ENCODE peak calls at places on chromosomes 1 and 21, in nine cellular contexts. W, Z, H, A, S, R, D, O and X are unnamed samples.

GRCh38 chr1:198672124-198672523 is 33.3 kb downstream of the PTPRC start:
- DNase-seq in W (peak), Z (no peak), H (no peak), A (no peak), S (peak), R (peak), D (no peak), O (peak), X (peak)

GRCh38 chr1:98143403-98143802 is 222.6 kb upstream of the DPYD start:
- DNase-seq in W (peak), Z (no peak), H (peak), A (no peak), S (no peak), R (peak), D (no peak), O (no peak), X (no peak)

GRCh38 chr1:24442764-24443163 is 27.2 kb downstream of the NIPAL3 start:
- DNase-seq in W (peak), Z (no peak), H (no peak), A (no peak), S (peak), R (no peak), D (no peak), O (no peak), X (peak)

GRCh38 chr1:219938706-219939105 is 10.3 kb upstream of the SLC30A10 start:
- DNase-seq in W (peak), Z (no peak), H (no peak), A (no peak), S (peak), R (peak), D (no peak), O (peak), X (peak)

GRCh38 chr1:56525463-56526155 is 53.8 kb downstream of the PLPP3 start:
- DNase-seq in W (peak), Z (no peak), H (no peak), A (no peak), S (peak), R (peak), D (no peak), O (peak), X (peak)

GRCh38 chr1:226977288-226977972 is 37.3 kb downstream of the COQ8A start:
- DNase-seq in W (no peak), Z (peak), H (no peak), A (no peak), S (no peak), R (no peak), D (no peak), O (no peak), X (no peak)

GRCh38 chr1:209648366-209648765 is 3.9 kb downstream of the LAMB3 start:
- DNase-seq in W (no peak), Z (no peak), H (no peak), A (no peak), S (no peak), R (no peak), D (no peak), O (no peak), X (no peak)

GRCh38 chr1:155012052-155012546 is 9.5 kb downstream of the ZBTB7B start:
- DNase-seq in W (no peak), Z (peak), H (no peak), A (peak), S (no peak), R (no peak), D (no peak), O (no peak), X (peak)

GRCh38 chr1:203511513-203511912 is 17.6 kb downstream of the OPTC start:
- DNase-seq in W (no peak), Z (peak), H (peak), A (no peak), S (no peak), R (no peak), D (no peak), O (no peak), X (no peak)

GRCh38 chr1:25805863-25806225 is 5.9 kb downstream of the SELENON start:
- DNase-seq in W (no peak), Z (peak), H (peak), A (no peak), S (peak), R (no peak), D (no peak), O (no peak), X (peak)

GRCh38 chr1:246517391-246517790 is 10.3 kb upstream of the SMYD3 start:
- DNase-seq in W (no peak), Z (no peak), H (no peak), A (no peak), S (no peak), R (no peak), D (no peak), O (no peak), X (no peak)

GRCh38 chr1:113391643-113392271 is 1.4 kb downstream of the MAGI3 start:
- DNase-seq in W (no peak), Z (no peak), H (peak), A (no peak), S (no peak), R (peak), D (no peak), O (no peak), X (no peak)

GRCh38 chr1:241593186-241593585 is 47.0 kb downstream of the CHML start:
- DNase-seq in W (peak), Z (no peak), H (no peak), A (no peak), S (no peak), R (peak), D (no peak), O (no peak), X (peak)

GRCh38 chr1:215160351-215160750 is 77.8 kb downstream of the KCNK2 start:
- DNase-seq in W (peak), Z (no peak), H (no peak), A (no peak), S (peak), R (no peak), D (no peak), O (no peak), X (peak)

GRCh38 chr1:185317886-185318310 is 855 bp upstream of the IVNS1ABP start:
- DNase-seq in W (no peak), Z (no peak), H (no peak), A (peak), S (no peak), R (no peak), D (no peak), O (no peak), X (peak)

DNA sequence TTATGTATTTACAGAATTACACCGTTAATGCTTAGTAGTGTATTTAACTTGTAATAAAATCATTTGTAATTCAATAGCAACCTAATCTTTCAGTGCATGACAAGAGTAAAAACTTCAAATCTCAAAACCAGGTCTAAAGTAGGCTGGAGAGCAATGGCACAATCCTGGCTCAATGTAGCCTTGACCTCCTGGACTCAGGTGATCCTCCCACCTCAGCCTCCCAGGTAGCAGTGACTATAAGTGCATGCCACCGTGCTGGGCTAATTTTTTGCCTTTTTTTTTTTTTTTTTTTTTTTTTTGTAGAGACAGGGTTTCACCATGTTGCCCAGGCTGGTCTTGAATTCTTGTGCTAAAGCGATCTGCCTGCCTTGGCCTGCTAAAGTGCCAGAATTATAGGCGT is 11.3 kb downstream of the IPP start:
- DNase-seq in W (no peak), Z (no peak), H (no peak), A (no peak), S (no peak), R (no peak), D (no peak), O (no peak), X (no peak)
- H3K27ac ChIP-seq in W (no peak), Z (no peak), H (no peak), A (no peak), S (no peak), R (no peak), D (no peak), O (no peak), X (no peak)

GRCh38 chr21:31909153-31909771 is 36.4 kb downstream of the HUNK start:
- DNase-seq in W (peak), Z (no peak), H (no peak), A (no peak), S (no peak), R (no peak), D (no peak), O (no peak), X (no peak)
- H3K27ac ChIP-seq in W (peak), Z (no peak), H (no peak), A (no peak), S (no peak), R (no peak), D (no peak), O (no peak), X (no peak)

DNA sequence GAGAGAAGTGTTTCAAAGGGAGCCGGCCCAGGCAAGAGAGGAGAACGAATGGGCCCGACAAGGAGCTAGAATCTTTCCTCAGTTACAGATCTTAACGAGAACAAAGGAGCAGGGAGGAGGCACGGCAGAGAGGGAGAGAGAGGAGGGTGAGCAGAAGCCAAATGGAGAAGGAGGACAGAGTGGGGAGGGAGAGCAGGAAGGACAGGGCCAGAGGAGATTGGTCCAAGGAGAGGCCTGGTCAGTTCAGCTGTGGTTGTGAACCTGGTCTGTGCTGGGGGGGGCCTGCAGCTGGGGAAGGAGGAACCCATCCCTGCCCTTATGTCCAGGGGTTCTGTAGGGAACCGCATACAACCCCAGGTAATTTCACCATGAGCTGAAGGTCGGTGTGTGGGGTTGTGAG is 64.4 kb upstream of the CD1D start:
- DNase-seq in W (no peak), Z (no peak), H (no peak), A (no peak), S (no peak), R (no peak), D (no peak), O (no peak), X (no peak)
- H3K27ac ChIP-seq in W (no peak), Z (no peak), H (no peak), A (no peak), S (no peak), R (no peak), D (no peak), O (no peak), X (no peak)

GRCh38 chr1:225481738-225482137 is 53.9 kb upstream of the LBR start:
- DNase-seq in W (no peak), Z (peak), H (no peak), A (no peak), S (no peak), R (no peak), D (no peak), O (no peak), X (no peak)
- H3K27ac ChIP-seq in W (no peak), Z (no peak), H (no peak), A (no peak), S (no peak), R (no peak), D (no peak), O (no peak), X (no peak)

GRCh38 chr1:162697140-162697895 is 65.1 kb downstream of the DDR2 start:
- DNase-seq in W (no peak), Z (no peak), H (no peak), A (no peak), S (no peak), R (peak), D (no peak), O (no peak), X (no peak)
- H3K27ac ChIP-seq in W (peak), Z (no peak), H (no peak), A (peak), S (no peak), R (peak), D (no peak), O (no peak), X (no peak)

DNA sequence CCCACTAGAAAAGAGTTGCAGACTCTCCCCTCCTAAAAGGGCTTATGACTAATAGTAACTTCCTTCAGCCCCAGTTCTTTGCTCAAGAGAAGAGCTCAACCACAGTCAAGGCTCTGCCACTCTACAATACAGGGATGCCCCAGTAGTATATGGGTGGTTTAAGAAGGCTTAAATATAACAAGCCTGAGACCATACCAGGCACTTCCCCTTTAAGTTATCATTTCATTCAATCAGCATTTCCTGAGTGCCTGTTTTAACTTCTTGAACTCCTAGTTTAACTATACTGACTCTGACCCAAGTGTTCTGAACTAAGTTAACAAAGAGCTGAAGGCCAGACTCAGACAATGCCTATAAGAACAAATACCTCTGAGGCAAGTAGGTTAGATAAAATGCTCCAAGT is 19.8 kb downstream of the PRPF38A start:
- DNase-seq in W (peak), Z (no peak), H (peak), A (no peak), S (no peak), R (no peak), D (no peak), O (no peak), X (no peak)
- H3K27ac ChIP-seq in W (no peak), Z (no peak), H (no peak), A (no peak), S (no peak), R (no peak), D (no peak), O (no peak), X (no peak)

DNA sequence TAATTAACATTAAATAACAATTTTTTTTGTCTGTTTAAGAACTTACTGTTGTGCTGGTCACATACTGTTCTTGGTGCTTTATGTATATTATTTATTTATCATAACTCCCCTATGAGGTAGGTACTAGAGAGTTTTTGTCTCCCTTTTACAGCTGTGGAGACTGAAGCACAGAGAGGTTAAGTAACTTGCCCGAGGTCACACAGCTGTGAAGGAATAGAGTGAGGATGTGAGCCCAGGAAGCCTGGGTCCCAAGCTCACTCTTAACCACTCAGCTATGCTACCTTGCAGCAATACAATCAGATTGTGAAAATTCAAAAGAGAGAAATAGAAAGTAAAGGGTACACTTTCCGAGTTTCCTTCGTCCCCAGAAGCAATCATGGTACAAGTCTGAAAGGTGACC is 35.6 kb upstream of the FHAD1 start:
- DNase-seq in W (no peak), Z (no peak), H (no peak), A (no peak), S (no peak), R (no peak), D (no peak), O (no peak), X (no peak)
- H3K27ac ChIP-seq in W (no peak), Z (no peak), H (no peak), A (no peak), S (no peak), R (no peak), D (no peak), O (no peak), X (no peak)

DNA sequence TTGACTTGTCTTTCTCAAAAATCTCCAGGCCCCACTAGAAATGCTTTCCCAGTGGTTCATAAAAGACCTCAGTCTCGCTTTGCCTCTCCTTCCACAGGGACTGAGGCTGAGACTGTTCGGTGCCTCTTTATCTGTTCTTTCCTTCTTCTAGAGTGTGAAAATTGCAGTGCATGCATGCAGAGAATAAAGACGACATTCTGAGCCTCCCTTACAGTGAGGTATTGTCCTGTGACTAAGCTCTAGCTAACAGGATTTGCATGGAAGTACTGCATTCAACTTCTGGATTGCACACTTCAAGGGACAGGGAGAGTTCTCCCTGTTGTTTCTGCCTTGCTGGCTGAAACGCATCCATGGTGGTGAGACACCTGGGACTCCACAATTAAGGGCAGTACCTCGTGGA is 69.1 kb downstream of the COLGALT2 start:
- DNase-seq in W (no peak), Z (no peak), H (no peak), A (no peak), S (no peak), R (no peak), D (no peak), O (no peak), X (no peak)
- H3K27ac ChIP-seq in W (no peak), Z (no peak), H (no peak), A (no peak), S (no peak), R (no peak), D (no peak), O (no peak), X (no peak)

GRCh38 chr21:27570306-27570868 is 603.5 kb upstream of the ADAMTS5 start:
- DNase-seq in W (peak), Z (peak), H (peak), A (peak), S (peak), R (peak), D (no peak), O (peak), X (peak)

GRCh38 chr21:27566521-27566920 is 599.6 kb upstream of the ADAMTS5 start:
- DNase-seq in W (no peak), Z (no peak), H (no peak), A (no peak), S (no peak), R (no peak), D (no peak), O (no peak), X (peak)

GRCh38 chr21:27569831-27570230 is 602.9 kb upstream of the ADAMTS5 start:
- DNase-seq in W (no peak), Z (no peak), H (peak), A (no peak), S (no peak), R (no peak), D (no peak), O (no peak), X (no peak)

GRCh38 chr21:27571706-27572105 is 604.8 kb upstream of the ADAMTS5 start:
- DNase-seq in W (peak), Z (no peak), H (no peak), A (no peak), S (peak), R (peak), D (no peak), O (peak), X (peak)

GRCh38 chr21:27569091-27569490 is 602.2 kb upstream of the ADAMTS5 start:
- DNase-seq in W (peak), Z (no peak), H (no peak), A (no peak), S (no peak), R (no peak), D (no peak), O (no peak), X (peak)
- H3K27ac ChIP-seq in W (peak), Z (no peak), H (no peak), A (no peak), S (peak), R (no peak), D (no peak), O (peak), X (peak)